ENCODE peak calls at places on chromosomes 7 and 10, in seven cellular contexts. G, O, S, H, M, F and X are unnamed samples.
A peak's percentile ranks its signal among the peaks of the same experiment; 100 is the strongest.

GRCh38 chr7:30145521-30145920 is 10.7 kb downstream of the MTURN start:
- DNase-seq in H (no peak), O (no peak), M (no peak), G (no peak), F (no peak), S (no peak), X (no peak)

GRCh38 chr10:20746856-20747255 is 150.3 kb downstream of the NEBL start:
- DNase-seq in F (no peak), H (no peak), M (no peak), S (no peak), O (no peak), G (no peak), X (no peak)

GRCh38 chr10:51773681-51774080 is 74.3 kb upstream of the CSTF2T start:
- DNase-seq in O (no peak), G (no peak), F (no peak), H (no peak), S (no peak), M (no peak), X (no peak)

GRCh38 chr10:107733328-107733727 is 568.8 kb upstream of the SORCS1 start:
- DNase-seq in H (no peak), G (no peak), F (no peak), O (no peak), M (no peak), S (peak; percentile 77), X (no peak)

GRCh38 chr7:27094304-27095049 is 1.3 kb downstream of the HOXA1 start:
- DNase-seq in O (no peak), M (no peak), S (no peak), H (peak; percentile 41), G (no peak), F (no peak), X (no peak)

GRCh38 chr7:33107136-33108066 is 1.8 kb downstream of the RP9 start:
- DNase-seq in F (peak; percentile 63), M (no peak), O (peak; percentile 64), S (peak; percentile 54), G (no peak), H (peak; percentile 44), X (no peak)

GRCh38 chr7:106644999-106645398 is 16.0 kb downstream of the CCDC71L start:
- DNase-seq in M (no peak), S (no peak), F (peak; percentile 16), O (no peak), G (no peak), H (no peak), X (no peak)

GRCh38 chr7:139431010-139431409 is 52.5 kb downstream of the KLRG2 start:
- DNase-seq in G (no peak), F (no peak), M (no peak), S (peak; percentile 89), H (no peak), O (peak; percentile 48), X (peak; percentile 44)

GRCh38 chr7:22784346-22784745 is 38.3 kb downstream of the TOMM7 start:
- DNase-seq in H (no peak), S (no peak), M (no peak), G (no peak), F (no peak), O (no peak), X (no peak)

GRCh38 chr10:132593900-132594876 is 56.6 kb downstream of the INPP5A start:
- DNase-seq in O (no peak), H (no peak), F (peak; percentile 73), S (no peak), M (no peak), G (no peak), X (no peak)

GRCh38 chr10:89296227-89296648 is 5.6 kb upstream of the IFIT2 start:
- DNase-seq in O (no peak), S (no peak), G (no peak), F (peak; percentile 48), H (no peak), M (peak; percentile 76), X (no peak)

GRCh38 chr10:102401735-102402511 is 6.4 kb downstream of the NFKB2 start:
- DNase-seq in M (no peak), S (peak; percentile 81), F (peak; percentile 24), G (no peak), H (no peak), O (peak; percentile 70), X (peak; percentile 68)

GRCh38 chr7:30851651-30852359 is 59.8 kb upstream of the AQP1 start:
- DNase-seq in H (no peak), O (no peak), M (peak; percentile 89), F (no peak), G (no peak), S (no peak), X (no peak)

GRCh38 chr7:44757311-44757710 is 8.7 kb downstream of the ZMIZ2 start:
- DNase-seq in O (peak; percentile 51), G (no peak), F (no peak), S (no peak), M (no peak), H (no peak), X (no peak)

GRCh38 chr7:48781783-48782182 is 142.6 kb upstream of the CDC14C start:
- DNase-seq in M (no peak), S (peak; percentile 70), H (no peak), F (no peak), O (no peak), G (no peak), X (no peak)

DNA sequence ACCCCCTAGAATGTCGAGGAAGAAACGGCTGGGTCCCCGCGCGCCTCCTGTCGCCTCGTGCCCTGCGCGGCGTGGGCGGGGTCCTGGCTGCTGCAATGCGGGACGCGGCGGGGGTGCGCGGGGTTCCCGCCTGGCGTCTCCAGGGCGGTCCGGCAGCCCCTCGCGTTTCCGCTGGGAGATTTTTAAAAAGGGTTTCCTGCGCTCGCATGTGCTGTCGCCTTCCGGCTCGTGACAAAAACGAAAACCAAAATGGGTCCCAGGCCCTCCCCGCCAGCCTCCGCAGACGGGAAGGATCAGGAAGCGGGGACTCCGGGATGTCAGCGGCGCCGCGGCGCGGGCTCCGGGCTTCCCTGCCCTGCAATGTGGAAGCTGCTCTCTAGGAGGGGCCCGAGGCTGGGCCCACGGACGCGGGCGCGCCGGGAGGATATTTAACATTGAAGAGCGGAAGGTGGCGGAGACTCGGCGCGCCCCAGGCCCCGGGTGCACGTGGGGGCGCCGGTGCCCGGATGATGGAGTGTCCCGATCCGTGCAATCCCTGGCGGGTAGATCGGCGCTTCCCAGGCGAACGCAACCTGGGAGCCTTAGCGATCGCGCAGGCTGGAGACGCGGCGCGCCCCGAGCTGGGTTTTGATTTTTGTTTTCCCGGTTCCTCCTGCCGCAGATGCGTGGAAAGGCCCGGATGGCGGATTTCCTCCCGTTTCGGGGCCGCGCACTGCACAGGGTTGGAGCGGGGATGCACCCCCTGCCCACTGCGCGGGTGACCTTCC is 1.0 kb downstream of the PFKP start:
- DNase-seq in M (peak; percentile 82), H (peak; percentile 65), G (no peak), F (peak; percentile 62), S (peak; percentile 42), O (peak; percentile 77), X (no peak)
- TF ChIP-seq CTCF in M (peak; percentile 20), H (no peak), G (peak; percentile 21), F (no peak), S (no peak), O (peak; percentile 32), X (peak; percentile 36)

GRCh38 chr10:84097787-84098353 is 41.4 kb upstream of the GHITM start:
- DNase-seq in S (no peak), O (peak; percentile 42), G (no peak), H (no peak), F (no peak), M (no peak), X (no peak)
- TF ChIP-seq CTCF in S (peak; percentile 61), O (peak; percentile 68), G (peak; percentile 73), H (peak; percentile 54), F (peak; percentile 26), M (no peak), X (peak; percentile 76)

GRCh38 chr10:106713846-106714245 is 450.7 kb downstream of the SORCS1 start:
- DNase-seq in G (no peak), M (no peak), H (no peak), F (no peak), S (no peak), O (no peak), X (no peak)

GRCh38 chr10:106712988-106713387 is 451.5 kb downstream of the SORCS1 start:
- DNase-seq in M (no peak), G (no peak), H (no peak), S (no peak), O (no peak), F (no peak), X (no peak)

GRCh38 chr10:106708521-106708920 is 456.0 kb downstream of the SORCS1 start:
- DNase-seq in O (no peak), H (no peak), F (no peak), G (no peak), M (no peak), S (no peak), X (no peak)

GRCh38 chr10:106714734-106715368 is 449.7 kb downstream of the SORCS1 start:
- DNase-seq in G (no peak), M (no peak), S (no peak), O (no peak), H (no peak), F (no peak), X (no peak)

DNA sequence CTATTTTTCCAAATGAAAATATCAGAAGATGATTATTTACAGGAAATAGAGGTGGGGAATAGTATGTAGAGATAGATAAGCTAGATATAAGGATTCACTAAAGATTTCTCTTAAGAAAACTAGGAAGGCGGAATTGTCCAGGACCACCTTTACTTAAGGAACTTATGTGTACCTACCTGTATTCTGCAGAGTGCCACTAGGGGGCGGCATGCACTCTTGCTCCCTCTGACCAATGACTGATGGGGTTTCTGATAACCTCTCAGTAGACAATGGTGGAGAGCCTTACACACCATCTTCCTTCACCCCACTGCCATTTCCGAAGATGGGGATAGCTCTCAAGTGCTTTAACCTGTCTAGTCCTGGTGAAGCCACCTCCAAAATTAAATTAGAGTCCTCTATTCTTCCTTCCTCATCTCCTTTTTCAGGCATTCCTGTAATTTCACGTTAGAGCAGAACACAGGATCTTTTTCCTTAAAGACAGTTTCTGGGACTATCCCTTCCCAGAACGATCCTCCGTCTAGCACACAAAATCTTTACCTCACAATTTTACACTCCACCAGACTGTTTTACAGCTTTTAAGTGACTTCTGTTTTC is 453.1 kb downstream of the SORCS1 start:
- DNase-seq in O (peak; percentile 65), H (peak; percentile 57), S (peak; percentile 12), G (no peak), M (no peak), F (peak; percentile 37), X (no peak)
- TF ChIP-seq CTCF in O (peak; percentile 60), H (peak; percentile 64), S (peak; percentile 80), G (peak; percentile 64), M (no peak), F (peak; percentile 73), X (peak; percentile 78)

DNA sequence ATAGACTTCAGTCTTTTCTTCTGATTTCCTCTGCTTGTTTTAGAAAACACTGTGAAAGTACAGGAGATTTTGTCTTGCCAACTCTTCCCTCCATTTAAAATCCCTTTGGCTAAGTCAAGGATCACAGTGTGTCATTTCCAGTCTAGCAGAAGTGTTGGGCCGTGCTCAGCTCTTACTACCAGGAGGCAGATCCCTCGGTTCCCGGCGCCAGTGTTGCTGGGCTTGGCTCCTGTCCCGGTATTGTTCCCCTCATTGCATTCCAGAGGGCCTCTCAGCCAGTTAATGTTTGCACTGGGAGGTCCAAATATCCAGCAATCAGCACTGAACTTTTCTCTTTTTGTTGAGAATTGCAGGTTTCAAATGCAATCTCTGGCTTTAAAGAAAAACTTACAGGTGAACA is 612.1 kb upstream of the MGMT start:
- DNase-seq in S (no peak), F (no peak), M (peak; percentile 79), G (no peak), H (peak; percentile 15), O (peak; percentile 86), X (no peak)
- TF ChIP-seq CTCF in S (no peak), F (no peak), M (no peak), G (no peak), H (no peak), O (no peak), X (no peak)